ENCODE peak calls at places on chromosomes 4 and X, in four cellular contexts. F, I, E and R are unnamed samples.

GRCh38 chrX:24851776-24852175 is 158.1 kb downstream of the POLA1 start:
- DNase-seq in F (no peak), I (no peak), E (no peak), R (peak)

GRCh38 chr4:112908511-112908910 is 140.9 kb upstream of the ANK2 start:
- DNase-seq in F (no peak), I (no peak), E (no peak), R (no peak)

GRCh38 chr4:128803783-128804182 is 5.7 kb upstream of the JADE1 start:
- DNase-seq in F (no peak), I (no peak), E (no peak), R (no peak)

GRCh38 chrX:137033774-137034507 is at the start of gene GPR101:
- DNase-seq in F (no peak), I (no peak), E (no peak), R (no peak)

GRCh38 chr4:2820216-2820982 is 23.2 kb upstream of the ADD1 start:
- DNase-seq in F (no peak), I (no peak), E (no peak), R (no peak)

GRCh38 chrX:110086162-110086915 is 83.4 kb downstream of the TMEM164 start:
- DNase-seq in F (no peak), I (no peak), E (no peak), R (no peak)

GRCh38 chr4:153450545-153450917 is 15.6 kb upstream of the TMEM131L start:
- DNase-seq in F (no peak), I (no peak), E (no peak), R (no peak)

GRCh38 chrX:110000854-110001701 is 1.8 kb upstream of the TMEM164 start:
- DNase-seq in F (no peak), I (no peak), E (no peak), R (no peak)

GRCh38 chrX:132333351-132333750 is 114.1 kb upstream of the RAP2C start:
- DNase-seq in F (no peak), I (no peak), E (no peak), R (no peak)

GRCh38 chr4:72701987-72702819 is 133.2 kb upstream of the ADAMTS3 start:
- DNase-seq in F (peak), I (no peak), E (no peak), R (no peak)

DNA sequence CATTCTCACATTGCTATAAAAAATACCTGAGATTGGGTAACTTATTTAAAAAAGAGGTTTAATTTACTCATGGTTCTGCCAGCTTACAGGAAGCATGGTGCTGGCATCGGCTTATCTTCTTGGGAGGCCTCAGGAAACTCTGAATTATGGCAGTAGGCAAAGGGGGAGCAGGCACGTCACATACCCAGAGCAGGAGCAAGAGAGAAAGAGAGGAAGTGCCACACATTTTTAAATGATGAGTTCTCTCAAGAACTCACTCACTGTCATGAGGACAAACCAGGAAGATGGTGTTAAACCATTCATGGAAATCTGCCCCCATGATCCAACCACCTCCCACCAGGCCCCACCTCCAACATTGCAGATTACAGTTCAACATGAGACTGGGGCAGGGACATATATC is 10.0 kb upstream of the AFF1 start:
- DNase-seq in F (no peak), I (peak), E (no peak), R (peak)
- H2BK5ac ChIP-seq in F (no peak), I (no peak), E (no peak), R (no peak)

DNA sequence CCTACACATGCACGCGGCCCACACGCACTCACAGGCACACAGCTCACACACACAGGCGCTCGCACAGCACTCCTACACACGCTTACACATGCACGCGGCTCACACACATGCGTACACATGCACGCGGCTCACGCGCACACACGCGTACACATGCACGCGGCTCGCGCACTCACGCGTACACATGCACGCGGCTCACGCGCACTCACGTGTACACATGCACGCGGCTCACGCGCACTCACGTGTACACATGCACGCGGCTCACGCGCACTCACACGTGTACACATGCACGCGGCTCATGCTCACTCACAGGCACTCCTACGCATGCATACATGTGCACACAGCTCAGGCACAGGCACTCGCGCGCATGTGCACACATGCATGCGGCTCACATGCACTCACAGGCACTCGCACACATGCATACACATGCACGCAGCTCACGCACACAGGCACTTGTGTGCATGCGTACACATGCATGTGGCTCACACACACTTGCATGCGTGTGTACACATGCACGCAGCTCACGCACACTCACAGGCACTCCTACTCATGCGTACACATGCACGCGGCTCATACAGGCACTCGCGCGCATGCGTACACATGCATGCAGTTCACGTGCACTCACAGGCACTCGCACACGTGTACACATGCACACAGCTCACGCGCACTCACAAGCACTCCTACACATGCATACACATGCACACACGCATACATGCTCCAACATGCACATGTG is 44.9 kb downstream of the GAK start:
- DNase-seq in F (no peak), I (no peak), E (no peak), R (no peak)
- H4K91ac ChIP-seq in F (peak), I (no peak), E (peak), R (no peak)

GRCh38 chr4:84917087-84917821 is 49.2 kb downstream of the WDFY3 start:
- DNase-seq in F (no peak), I (no peak), E (no peak), R (peak)

GRCh38 chr4:84917869-84918600 is 48.5 kb downstream of the WDFY3 start:
- DNase-seq in F (no peak), I (no peak), E (no peak), R (no peak)

GRCh38 chr4:84916233-84916632 is 50.3 kb downstream of the WDFY3 start:
- DNase-seq in F (no peak), I (no peak), E (no peak), R (no peak)

GRCh38 chr4:84924439-84924838 is 42.1 kb downstream of the WDFY3 start:
- DNase-seq in F (no peak), I (no peak), E (no peak), R (peak)

DNA sequence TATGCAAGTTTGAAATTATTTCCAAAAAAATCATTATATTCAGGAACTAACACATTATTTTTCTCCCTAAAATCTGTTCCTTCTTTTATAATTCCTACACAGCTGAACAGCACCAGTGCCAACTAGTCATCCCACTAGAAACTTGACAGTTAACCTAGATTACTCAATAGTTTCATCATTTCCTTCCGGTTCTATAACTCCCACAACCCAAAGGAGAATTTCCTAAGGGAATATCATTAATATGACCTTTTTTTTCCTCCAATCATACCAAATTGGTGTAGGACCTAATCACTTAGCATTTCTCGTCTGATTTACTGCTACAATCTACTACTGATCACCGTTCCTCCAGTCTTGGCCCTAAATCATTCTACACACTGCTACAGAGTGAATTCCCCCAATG is 45.9 kb downstream of the WDFY3 start:
- DNase-seq in F (no peak), I (no peak), E (no peak), R (peak)
- H3K18ac ChIP-seq in F (no peak), I (no peak), E (no peak), R (no peak)

GRCh38 chrX:74293343-74293946 is 10.5 kb upstream of the ZCCHC13 start:
- DNase-seq in F (peak), I (peak), E (peak), R (peak)

GRCh38 chrX:74295102-74295501 is 8.9 kb upstream of the ZCCHC13 start:
- DNase-seq in F (no peak), I (no peak), E (no peak), R (no peak)

GRCh38 chrX:74291964-74292891 is 11.8 kb upstream of the ZCCHC13 start:
- DNase-seq in F (peak), I (peak), E (peak), R (peak)

GRCh38 chrX:74286950-74287349 is 17.0 kb upstream of the ZCCHC13 start:
- DNase-seq in F (no peak), I (no peak), E (no peak), R (no peak)

GRCh38 chrX:74291577-74291963 is 12.4 kb upstream of the ZCCHC13 start:
- DNase-seq in F (no peak), I (no peak), E (no peak), R (peak)
- H2BK5ac ChIP-seq in F (no peak), I (no peak), E (peak), R (peak)

GRCh38 chr4:168707205-168707604 is 210.4 kb downstream of the PALLD start:
- DNase-seq in F (no peak), I (no peak), E (no peak), R (no peak)
- H4K91ac ChIP-seq in F (no peak), I (no peak), E (no peak), R (no peak)

GRCh38 chr4:150136036-150136435 is 57.8 kb downstream of the DCLK2 start:
- DNase-seq in F (no peak), I (no peak), E (no peak), R (no peak)
- H3K18ac ChIP-seq in F (no peak), I (no peak), E (no peak), R (no peak)

GRCh38 chr4:139668036-139668435 is 2.4 kb downstream of the MGST2 start:
- DNase-seq in F (no peak), I (no peak), E (no peak), R (no peak)
- H2BK5ac ChIP-seq in F (no peak), I (no peak), E (no peak), R (no peak)

GRCh38 chr4:145814246-145814645 is 124.4 kb downstream of the ZNF827 start:
- DNase-seq in F (no peak), I (no peak), E (no peak), R (no peak)
- H4K91ac ChIP-seq in F (no peak), I (no peak), E (no peak), R (peak)